ENCODE peak calls at places on chromosomes 1 and 21, in seven cellular contexts. One of them, this sample, is unnamed.

GRCh38 chr1:221089803-221090202 is 210.6 kb downstream of the HLX start:
- DNase-seq in SK-N-SH: no peak
- DNase-seq in Panc1: no peak
- DNase-seq in spleen: no peak
- DNase-seq in transverse colon: no peak
- DNase-seq in K562: no peak
- DNase-seq in HL-60: no peak
- DNase-seq in this sample: no peak

GRCh38 chr21:42238185-42238934 is 19.4 kb downstream of the ABCG1 start:
- DNase-seq in SK-N-SH: no peak
- DNase-seq in Panc1: no peak
- DNase-seq in spleen: no peak
- DNase-seq in transverse colon: no peak
- DNase-seq in K562: no peak
- DNase-seq in HL-60: no peak
- DNase-seq in this sample: no peak

GRCh38 chr1:2311184-2312032 is 79.9 kb downstream of the MORN1 start:
- DNase-seq in SK-N-SH: no peak
- DNase-seq in Panc1: no peak
- DNase-seq in spleen: peak; percentile 89
- DNase-seq in transverse colon: peak; percentile 76
- DNase-seq in K562: peak; percentile 74
- DNase-seq in HL-60: peak; percentile 47
- DNase-seq in this sample: no peak

GRCh38 chr1:1142844-1143243 is 27.0 kb upstream of the C1orf159 start:
- DNase-seq in SK-N-SH: no peak
- DNase-seq in Panc1: no peak
- DNase-seq in spleen: no peak
- DNase-seq in transverse colon: peak; percentile 16
- DNase-seq in K562: no peak
- DNase-seq in HL-60: no peak
- DNase-seq in this sample: no peak

GRCh38 chr1:100494393-100495084 is 43.4 kb upstream of the GPR88 start:
- DNase-seq in SK-N-SH: no peak
- DNase-seq in Panc1: no peak
- DNase-seq in spleen: no peak
- DNase-seq in transverse colon: no peak
- DNase-seq in K562: no peak
- DNase-seq in HL-60: no peak
- DNase-seq in this sample: no peak

GRCh38 chr1:167528057-167528705 is 9.9 kb upstream of the CD247 start:
- DNase-seq in SK-N-SH: no peak
- DNase-seq in Panc1: no peak
- DNase-seq in spleen: no peak
- DNase-seq in transverse colon: no peak
- DNase-seq in K562: no peak
- DNase-seq in HL-60: no peak
- DNase-seq in this sample: no peak

GRCh38 chr1:115275216-115275615 is 62.8 kb downstream of the NGF start:
- DNase-seq in SK-N-SH: no peak
- DNase-seq in Panc1: peak; percentile 4
- DNase-seq in spleen: no peak
- DNase-seq in transverse colon: no peak
- DNase-seq in K562: peak; percentile 58
- DNase-seq in HL-60: peak; percentile 7
- DNase-seq in this sample: no peak

GRCh38 chr1:160837558-160838205 is 25.0 kb downstream of the CD244 start:
- DNase-seq in SK-N-SH: peak; percentile 15
- DNase-seq in Panc1: no peak
- DNase-seq in spleen: peak; percentile 95
- DNase-seq in transverse colon: peak; percentile 68
- DNase-seq in K562: no peak
- DNase-seq in HL-60: peak; percentile 82
- DNase-seq in this sample: peak; percentile 47

GRCh38 chr21:25934130-25934529 is 199.4 kb downstream of the GABPA start:
- DNase-seq in SK-N-SH: no peak
- DNase-seq in Panc1: no peak
- DNase-seq in spleen: no peak
- DNase-seq in transverse colon: no peak
- DNase-seq in K562: no peak
- DNase-seq in HL-60: no peak
- DNase-seq in this sample: no peak

GRCh38 chr1:167196185-167196584 is 24.5 kb upstream of the POU2F1 start:
- DNase-seq in SK-N-SH: no peak
- DNase-seq in Panc1: no peak
- DNase-seq in spleen: no peak
- DNase-seq in transverse colon: no peak
- DNase-seq in K562: no peak
- DNase-seq in HL-60: no peak
- DNase-seq in this sample: no peak

GRCh38 chr1:67674260-67675011 is 10.6 kb upstream of the GADD45A start:
- DNase-seq in SK-N-SH: peak; percentile 75
- DNase-seq in Panc1: no peak
- DNase-seq in spleen: no peak
- DNase-seq in transverse colon: peak; percentile 24
- DNase-seq in K562: no peak
- DNase-seq in HL-60: no peak
- DNase-seq in this sample: no peak

GRCh38 chr1:225445644-225446297 is 17.9 kb upstream of the LBR start:
- DNase-seq in SK-N-SH: no peak
- DNase-seq in Panc1: no peak
- DNase-seq in spleen: no peak
- DNase-seq in transverse colon: peak; percentile 60
- DNase-seq in K562: no peak
- DNase-seq in HL-60: no peak
- DNase-seq in this sample: no peak
- TF ChIP-seq POLR2AphosphoS5 in SK-N-SH: no peak
- TF ChIP-seq POLR2AphosphoS5 in Panc1: no peak
- TF ChIP-seq POLR2AphosphoS5 in spleen: no peak
- TF ChIP-seq POLR2AphosphoS5 in transverse colon: peak; percentile 51
- TF ChIP-seq POLR2AphosphoS5 in K562: no peak
- TF ChIP-seq POLR2AphosphoS5 in HL-60: no peak
- TF ChIP-seq POLR2AphosphoS5 in this sample: no peak

GRCh38 chr1:13618483-13618882 is 34.9 kb downstream of the PDPN start:
- DNase-seq in SK-N-SH: no peak
- DNase-seq in Panc1: no peak
- DNase-seq in spleen: no peak
- DNase-seq in transverse colon: no peak
- DNase-seq in K562: no peak
- DNase-seq in HL-60: no peak
- DNase-seq in this sample: no peak

GRCh38 chr1:13617773-13618172 is 34.1 kb downstream of the PDPN start:
- DNase-seq in SK-N-SH: no peak
- DNase-seq in Panc1: no peak
- DNase-seq in spleen: no peak
- DNase-seq in transverse colon: no peak
- DNase-seq in K562: no peak
- DNase-seq in HL-60: no peak
- DNase-seq in this sample: no peak

GRCh38 chr1:13617108-13617507 is 33.5 kb downstream of the PDPN start:
- DNase-seq in SK-N-SH: no peak
- DNase-seq in Panc1: no peak
- DNase-seq in spleen: no peak
- DNase-seq in transverse colon: no peak
- DNase-seq in K562: no peak
- DNase-seq in HL-60: no peak
- DNase-seq in this sample: no peak

GRCh38 chr1:13619909-13620308 is 36.3 kb downstream of the PDPN start:
- DNase-seq in SK-N-SH: no peak
- DNase-seq in Panc1: no peak
- DNase-seq in spleen: no peak
- DNase-seq in transverse colon: no peak
- DNase-seq in K562: no peak
- DNase-seq in HL-60: no peak
- DNase-seq in this sample: no peak

DNA sequence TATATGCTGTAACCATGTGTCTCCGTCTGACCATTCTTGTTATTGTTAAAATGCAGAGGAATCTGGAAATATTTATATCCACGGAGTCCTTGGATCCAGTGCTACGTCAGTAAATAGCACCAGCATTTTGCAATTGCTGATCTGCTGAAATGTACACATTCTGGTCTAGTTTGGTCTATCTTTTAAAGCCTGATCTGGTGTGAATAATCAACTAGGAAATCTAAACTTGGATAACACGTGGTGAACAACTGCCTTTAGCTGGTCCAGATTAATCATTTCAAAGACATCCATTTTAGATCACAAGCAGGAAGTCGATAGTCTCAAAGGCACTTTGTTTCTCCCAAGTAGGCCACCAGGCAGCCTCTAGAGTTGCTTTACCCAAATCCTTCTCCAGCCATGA is 32.6 kb downstream of the PDPN start:
- DNase-seq in SK-N-SH: no peak
- DNase-seq in Panc1: no peak
- DNase-seq in spleen: no peak
- DNase-seq in transverse colon: no peak
- DNase-seq in K562: no peak
- DNase-seq in HL-60: no peak
- DNase-seq in this sample: no peak
- H3K27ac ChIP-seq in SK-N-SH: no peak overlapping the region
- H3K27ac ChIP-seq in Panc1: no peak overlapping the region
- H3K27ac ChIP-seq in spleen: no peak overlapping the region
- H3K27ac ChIP-seq in transverse colon: peak overlapping the region; percentile 77
- H3K27ac ChIP-seq in K562: no peak overlapping the region
- H3K27ac ChIP-seq in HL-60: no peak overlapping the region
- H3K27ac ChIP-seq in this sample: no peak overlapping the region

GRCh38 chr1:26781206-26781825 is 6.4 kb upstream of the PIGV start:
- DNase-seq in SK-N-SH: no peak
- DNase-seq in Panc1: no peak
- DNase-seq in spleen: no peak
- DNase-seq in transverse colon: no peak
- DNase-seq in K562: no peak
- DNase-seq in HL-60: no peak
- DNase-seq in this sample: no peak

GRCh38 chr1:26784023-26784871 is 3.5 kb upstream of the PIGV start:
- DNase-seq in SK-N-SH: no peak
- DNase-seq in Panc1: no peak
- DNase-seq in spleen: no peak
- DNase-seq in transverse colon: peak; percentile 78
- DNase-seq in K562: peak; percentile 96
- DNase-seq in HL-60: peak; percentile 40
- DNase-seq in this sample: no peak

GRCh38 chr1:26783646-26784022 is 4.1 kb upstream of the PIGV start:
- DNase-seq in SK-N-SH: no peak
- DNase-seq in Panc1: no peak
- DNase-seq in spleen: no peak
- DNase-seq in transverse colon: no peak
- DNase-seq in K562: no peak
- DNase-seq in HL-60: no peak
- DNase-seq in this sample: no peak

GRCh38 chr1:26780344-26780957 is 7.3 kb upstream of the PIGV start:
- DNase-seq in SK-N-SH: no peak
- DNase-seq in Panc1: no peak
- DNase-seq in spleen: no peak
- DNase-seq in transverse colon: no peak
- DNase-seq in K562: no peak
- DNase-seq in HL-60: no peak
- DNase-seq in this sample: no peak

GRCh38 chr1:26782521-26783212 is 5.1 kb upstream of the PIGV start:
- DNase-seq in SK-N-SH: no peak
- DNase-seq in Panc1: no peak
- DNase-seq in spleen: no peak
- DNase-seq in transverse colon: no peak
- DNase-seq in K562: no peak
- DNase-seq in HL-60: no peak
- DNase-seq in this sample: no peak
- TF ChIP-seq POLR2AphosphoS5 in SK-N-SH: no peak
- TF ChIP-seq POLR2AphosphoS5 in Panc1: no peak
- TF ChIP-seq POLR2AphosphoS5 in spleen: no peak
- TF ChIP-seq POLR2AphosphoS5 in transverse colon: no peak
- TF ChIP-seq POLR2AphosphoS5 in K562: no peak
- TF ChIP-seq POLR2AphosphoS5 in HL-60: no peak
- TF ChIP-seq POLR2AphosphoS5 in this sample: no peak

DNA sequence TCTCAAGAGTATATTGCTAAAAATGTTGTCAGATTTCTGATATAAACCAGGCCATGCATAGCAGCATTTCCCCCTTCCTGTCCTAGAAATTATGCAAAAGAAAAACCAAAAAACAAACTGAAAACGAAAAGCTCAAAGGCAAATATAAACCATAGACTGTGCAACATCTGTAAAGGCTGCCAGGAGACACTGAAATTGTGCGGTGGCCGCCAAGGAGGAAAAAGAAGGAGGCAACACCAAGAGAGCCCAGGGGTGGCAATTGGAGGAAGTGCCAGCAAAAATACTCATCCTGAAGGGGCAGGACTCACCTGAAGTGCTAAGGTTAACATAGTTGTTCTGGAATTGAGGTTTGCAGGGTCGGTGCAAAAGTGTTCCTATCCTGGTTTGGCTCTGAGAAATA is 92.0 kb downstream of the RWDD3 start:
- DNase-seq in SK-N-SH: no peak
- DNase-seq in Panc1: no peak
- DNase-seq in spleen: no peak
- DNase-seq in transverse colon: no peak
- DNase-seq in K562: no peak
- DNase-seq in HL-60: no peak
- DNase-seq in this sample: no peak
- H3K27ac ChIP-seq in SK-N-SH: peak overlapping the region; percentile 95
- H3K27ac ChIP-seq in Panc1: no peak overlapping the region
- H3K27ac ChIP-seq in spleen: no peak overlapping the region
- H3K27ac ChIP-seq in transverse colon: no peak overlapping the region
- H3K27ac ChIP-seq in K562: no peak overlapping the region
- H3K27ac ChIP-seq in HL-60: no peak overlapping the region
- H3K27ac ChIP-seq in this sample: no peak overlapping the region

GRCh38 chr1:36172983-36173382 is 17.0 kb downstream of the MAP7D1 start:
- DNase-seq in SK-N-SH: no peak
- DNase-seq in Panc1: no peak
- DNase-seq in spleen: no peak
- DNase-seq in transverse colon: no peak
- DNase-seq in K562: no peak
- DNase-seq in HL-60: no peak
- DNase-seq in this sample: no peak

GRCh38 chr1:36177589-36178463 is 21.9 kb downstream of the MAP7D1 start:
- DNase-seq in SK-N-SH: no peak
- DNase-seq in Panc1: no peak
- DNase-seq in spleen: no peak
- DNase-seq in transverse colon: no peak
- DNase-seq in K562: no peak
- DNase-seq in HL-60: no peak
- DNase-seq in this sample: no peak

GRCh38 chr1:36174716-36175115 is 18.8 kb downstream of the MAP7D1 start:
- DNase-seq in SK-N-SH: no peak
- DNase-seq in Panc1: no peak
- DNase-seq in spleen: no peak
- DNase-seq in transverse colon: no peak
- DNase-seq in K562: no peak
- DNase-seq in HL-60: no peak
- DNase-seq in this sample: no peak

GRCh38 chr1:36176151-36176949 is 20.4 kb downstream of the MAP7D1 start:
- DNase-seq in SK-N-SH: no peak
- DNase-seq in Panc1: no peak
- DNase-seq in spleen: no peak
- DNase-seq in transverse colon: no peak
- DNase-seq in K562: no peak
- DNase-seq in HL-60: no peak
- DNase-seq in this sample: no peak

GRCh38 chr1:36175137-36176095 is 19.5 kb downstream of the MAP7D1 start:
- DNase-seq in SK-N-SH: no peak
- DNase-seq in Panc1: no peak
- DNase-seq in spleen: no peak
- DNase-seq in transverse colon: peak; percentile 66
- DNase-seq in K562: no peak
- DNase-seq in HL-60: no peak
- DNase-seq in this sample: no peak
- TF ChIP-seq POLR2AphosphoS5 in SK-N-SH: no peak
- TF ChIP-seq POLR2AphosphoS5 in Panc1: no peak
- TF ChIP-seq POLR2AphosphoS5 in spleen: peak; percentile 33
- TF ChIP-seq POLR2AphosphoS5 in transverse colon: no peak
- TF ChIP-seq POLR2AphosphoS5 in K562: no peak
- TF ChIP-seq POLR2AphosphoS5 in HL-60: no peak
- TF ChIP-seq POLR2AphosphoS5 in this sample: no peak

This sample was measured in SK-N-MC.